ENCODE peak calls at places on chromosome 21, in four cellular contexts. H, Y, U and S are unnamed samples.
A peak's percentile ranks its signal among the peaks of the same experiment; 100 is the strongest.

GRCh38 chr21:46060596-46061061 is 37.3 kb upstream of the COL6A2 start:
- DNase-seq in H (peak; percentile 88), Y (peak; percentile 87), U (no peak), S (no peak)

GRCh38 chr21:41703857-41704501 is 62.9 kb downstream of the RIPK4 start:
- DNase-seq in H (no peak), Y (no peak), U (no peak), S (no peak)

GRCh38 chr21:24456358-24456757 is 1150.9 kb downstream of the MRPL39 start:
- DNase-seq in H (no peak), Y (no peak), U (no peak), S (no peak)

GRCh38 chr21:45868086-45868485 is 113.5 kb upstream of the COL6A1 start:
- DNase-seq in H (no peak), Y (no peak), U (no peak), S (no peak)

GRCh38 chr21:46284722-46285121 is 689 bp downstream of the MCM3AP start:
- DNase-seq in H (no peak), Y (no peak), U (no peak), S (no peak)

GRCh38 chr21:41953249-41953830 is 478 bp downstream of the C2CD2 start:
- DNase-seq in H (no peak), Y (peak; percentile 33), U (no peak), S (no peak)

GRCh38 chr21:16195896-16196443 is 466.2 kb downstream of the USP25 start:
- DNase-seq in H (no peak), Y (no peak), U (no peak), S (no peak)

GRCh38 chr21:41366522-41367151 is 4.8 kb downstream of the MX2 start:
- DNase-seq in H (peak; percentile 26), Y (peak; percentile 55), U (no peak), S (no peak)

GRCh38 chr21:26850116-26850643 is 5.0 kb upstream of the ADAMTS1 start:
- DNase-seq in H (no peak), Y (no peak), U (no peak), S (no peak)

GRCh38 chr21:40049031-40049958 is 182.1 kb downstream of the PCP4 start:
- DNase-seq in H (peak; percentile 31), Y (no peak), U (no peak), S (no peak)

GRCh38 chr21:46544003-46544402 is 60.9 kb downstream of the S100B start:
- DNase-seq in H (no peak), Y (no peak), U (no peak), S (no peak)

GRCh38 chr21:26715878-26716506 is 129.2 kb downstream of the ADAMTS1 start:
- DNase-seq in H (peak; percentile 10), Y (peak; percentile 15), U (no peak), S (no peak)

GRCh38 chr21:43287974-43288755 is 119.4 kb downstream of the CRYAA start:
- DNase-seq in H (no peak), Y (peak; percentile 8), U (no peak), S (no peak)

GRCh38 chr21:25563399-25564116 is 43.7 kb downstream of the MRPL39 start:
- DNase-seq in H (no peak), Y (no peak), U (no peak), S (peak; percentile 45)

GRCh38 chr21:29524055-29524454 is 225.3 kb downstream of the BACH1 start:
- DNase-seq in H (no peak), Y (peak; percentile 20), U (no peak), S (no peak)

GRCh38 chr21:14675774-14676530 is 129.8 kb upstream of the SAMSN1 start:
- DNase-seq in H (no peak), Y (no peak), U (no peak), S (peak; percentile 45)

GRCh38 chr21:46187251-46187650 is 3.0 kb upstream of the SPATC1L start:
- DNase-seq in H (no peak), Y (no peak), U (no peak), S (peak; percentile 23)

GRCh38 chr21:19557046-19557445 is 1153.5 kb upstream of the TMPRSS15 start:
- DNase-seq in H (no peak), Y (no peak), U (no peak), S (no peak)

GRCh38 chr21:41560701-41561158 is 52.8 kb upstream of the TMPRSS2 start:
- DNase-seq in H (no peak), Y (no peak), U (no peak), S (no peak)

GRCh38 chr21:16408280-16408669 is 678.5 kb downstream of the USP25 start:
- DNase-seq in H (no peak), Y (no peak), U (no peak), S (no peak)

GRCh38 chr21:43343095-43343991 is 83.6 kb downstream of the SIK1 start:
- DNase-seq in H (no peak), Y (peak; percentile 10), U (no peak), S (no peak)

DNA sequence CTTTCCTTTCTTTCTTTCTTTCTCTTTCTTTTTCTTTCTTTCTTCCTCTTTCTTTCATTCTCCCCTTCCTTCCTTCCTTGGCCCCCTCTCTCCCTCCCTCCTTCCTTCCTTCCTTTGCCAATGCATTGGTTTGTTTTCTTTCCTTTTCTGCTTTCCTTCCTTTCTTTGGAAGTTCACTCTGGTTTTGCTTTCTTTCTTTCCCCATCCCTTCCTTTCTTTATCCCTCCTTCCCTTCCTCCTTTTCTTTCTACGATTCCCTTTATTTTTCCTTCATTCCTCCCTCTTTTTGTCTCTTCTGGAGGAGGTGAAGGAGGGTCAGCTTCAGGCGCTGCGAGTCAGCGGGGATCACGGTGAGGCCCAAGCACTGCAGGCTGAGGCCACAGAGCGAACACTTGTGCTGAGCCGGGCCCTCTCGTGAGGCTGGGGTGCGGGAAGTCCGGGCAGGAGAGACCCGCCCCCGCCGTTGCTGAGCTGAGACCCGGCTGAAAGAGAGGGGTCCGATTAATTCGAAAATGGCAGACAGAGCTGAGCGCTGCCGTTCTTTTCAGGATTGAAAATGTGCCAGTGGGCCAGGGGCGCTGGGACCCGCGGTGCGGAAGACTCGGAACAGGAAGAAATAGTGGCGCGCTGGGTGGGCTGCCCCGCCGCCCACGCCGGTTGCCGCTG is 1.5 kb downstream of the SIM2 start:
- DNase-seq in H (no peak), Y (no peak), U (no peak), S (no peak)
- H3K4me3 ChIP-seq in H (peak overlapping the region; percentile 54), Y (peak overlapping the region; percentile 27), U (no peak overlapping the region), S (no peak overlapping the region)

GRCh38 chr21:31340499-31340898 is 3.6 kb downstream of the TIAM1 start:
- DNase-seq in H (no peak), Y (no peak), U (no peak), S (no peak)

GRCh38 chr21:31342328-31342727 is 1.7 kb downstream of the TIAM1 start:
- DNase-seq in H (no peak), Y (no peak), U (no peak), S (no peak)

GRCh38 chr21:31343680-31344480 is at the start of gene TIAM1:
- DNase-seq in H (no peak), Y (peak; percentile 71), U (peak; percentile 38), S (peak; percentile 7)

GRCh38 chr21:31340942-31341487 is 3.0 kb downstream of the TIAM1 start:
- DNase-seq in H (no peak), Y (no peak), U (no peak), S (no peak)

GRCh38 chr21:31343030-31343510 is 991 bp downstream of the TIAM1 start:
- DNase-seq in H (no peak), Y (no peak), U (no peak), S (no peak)
- H3K4me3 ChIP-seq in H (peak overlapping the region; percentile 79), Y (peak overlapping the region; percentile 40), U (peak overlapping the region; percentile 68), S (peak overlapping the region; percentile 55)

GRCh38 chr21:37654596-37654995 is 261.7 kb downstream of the KCNJ6 start:
- DNase-seq in H (no peak), Y (no peak), U (no peak), S (no peak)

GRCh38 chr21:37653201-37653600 is 263.1 kb downstream of the KCNJ6 start:
- DNase-seq in H (no peak), Y (no peak), U (no peak), S (no peak)

GRCh38 chr21:37656899-37657298 is 259.4 kb downstream of the KCNJ6 start:
- DNase-seq in H (no peak), Y (no peak), U (no peak), S (no peak)

GRCh38 chr21:37658121-37658993 is 257.9 kb downstream of the KCNJ6 start:
- DNase-seq in H (no peak), Y (no peak), U (no peak), S (no peak)

GRCh38 chr21:37655601-37656300 is 260.5 kb downstream of the KCNJ6 start:
- DNase-seq in H (no peak), Y (no peak), U (no peak), S (no peak)
- H3K4me3 ChIP-seq in H (no peak overlapping the region), Y (no peak overlapping the region), U (no peak overlapping the region), S (no peak overlapping the region)

GRCh38 chr21:44496196-44496899 is 41.0 kb downstream of the LRRC3 start:
- DNase-seq in H (no peak), Y (no peak), U (no peak), S (no peak)
- H3K4me3 ChIP-seq in H (no peak overlapping the region), Y (no peak overlapping the region), U (no peak overlapping the region), S (no peak overlapping the region)

GRCh38 chr21:35044770-35045538 is 4.1 kb downstream of the RUNX1 start:
- DNase-seq in H (no peak), Y (no peak), U (no peak), S (peak; percentile 43)

GRCh38 chr21:35044128-35044527 is 5.0 kb downstream of the RUNX1 start:
- DNase-seq in H (no peak), Y (no peak), U (no peak), S (no peak)

GRCh38 chr21:35046223-35046690 is 2.8 kb downstream of the RUNX1 start:
- DNase-seq in H (no peak), Y (no peak), U (no peak), S (no peak)

GRCh38 chr21:35046880-35047229 is 2.2 kb downstream of the RUNX1 start:
- DNase-seq in H (no peak), Y (peak; percentile 40), U (no peak), S (no peak)

DNA sequence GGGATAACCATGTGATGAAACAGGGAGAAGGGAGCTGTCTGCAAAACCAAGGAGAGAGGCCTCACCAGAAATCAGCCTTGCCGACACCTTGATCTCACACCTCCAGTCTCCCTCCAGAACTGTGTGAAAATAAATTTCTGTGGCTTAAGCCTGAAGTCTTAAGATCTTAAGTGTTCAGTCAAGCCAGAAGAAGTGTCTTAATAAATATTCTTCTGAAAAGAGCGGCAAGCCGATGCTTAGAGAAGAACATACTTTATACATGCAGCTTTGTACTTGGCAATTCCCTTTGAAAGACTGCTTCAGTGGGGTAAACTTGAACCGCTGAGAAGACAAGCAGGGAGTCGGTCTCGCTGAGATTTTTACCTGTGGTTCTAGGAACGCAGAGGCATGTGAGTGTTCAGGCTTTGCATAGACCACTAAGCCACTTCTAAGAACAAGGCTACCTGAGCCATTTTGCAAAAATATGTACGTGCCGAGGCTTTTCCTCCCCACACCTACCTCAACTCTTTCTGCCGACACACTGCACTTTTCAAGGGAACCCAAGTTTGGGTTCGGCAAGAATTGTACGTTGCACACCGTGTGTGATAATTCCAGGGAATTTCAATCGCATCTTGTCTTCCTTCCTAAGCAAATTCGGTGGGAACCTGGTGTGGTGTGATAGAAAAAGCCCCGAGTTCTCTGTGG is 3.4 kb downstream of the RUNX1 start:
- DNase-seq in H (no peak), Y (no peak), U (no peak), S (peak; percentile 46)
- H3K4me3 ChIP-seq in H (no peak overlapping the region), Y (no peak overlapping the region), U (no peak overlapping the region), S (peak overlapping the region; percentile 83)

GRCh38 chr21:33539612-33540011 is 2.3 kb downstream of the GART start:
- DNase-seq in H (no peak), Y (no peak), U (no peak), S (no peak)
- H3K4me3 ChIP-seq in H (no peak overlapping the region), Y (no peak overlapping the region), U (no peak overlapping the region), S (no peak overlapping the region)